ENCODE peak calls at places on chromosomes 11 and 22, in eight cellular contexts. F, S, G, B, C, I, T and P are unnamed samples.
A peak's percentile ranks its signal among the peaks of the same experiment; 100 is the strongest.

GRCh38 chr11:57203359-57203758 is 21.6 kb downstream of the LRRC55 start:
- DNase-seq in F (no peak), S (no peak), G (no peak), B (no peak), C (peak; percentile 23), I (no peak), T (peak; percentile 48), P (peak; percentile 90)

GRCh38 chr11:2074266-2074825 is 64.8 kb downstream of the IGF2 start:
- DNase-seq in F (peak; percentile 86), S (no peak), G (no peak), B (no peak), C (peak; percentile 87), I (no peak), T (no peak), P (no peak)

GRCh38 chr11:22432331-22433065 is 94.3 kb downstream of the SLC17A6 start:
- DNase-seq in F (peak; percentile 60), S (no peak), G (peak; percentile 57), B (no peak), C (peak; percentile 92), I (no peak), T (peak; percentile 24), P (no peak)

GRCh38 chr22:45154383-45154782 is 9.3 kb upstream of the NUP50 start:
- DNase-seq in F (no peak), S (no peak), G (peak; percentile 48), B (no peak), C (no peak), I (no peak), T (peak; percentile 67), P (no peak)

GRCh38 chr11:65486570-65487466 is 12.0 kb upstream of the MALAT1 start:
- DNase-seq in F (no peak), S (no peak), G (no peak), B (no peak), C (no peak), I (no peak), T (no peak), P (peak; percentile 64)

GRCh38 chr22:37484115-37485005 is 1.8 kb downstream of the MFNG start:
- DNase-seq in F (peak; percentile 70), S (peak; percentile 71), G (no peak), B (peak; percentile 89), C (no peak), I (no peak), T (no peak), P (peak; percentile 83)

GRCh38 chr22:19892249-19892879 is 37.7 kb upstream of the GNB1L start:
- DNase-seq in F (peak; percentile 88), S (no peak), G (peak; percentile 26), B (peak; percentile 72), C (no peak), I (no peak), T (peak; percentile 53), P (no peak)

GRCh38 chr11:1750481-1750839 is at the start of gene IFITM10:
- DNase-seq in F (peak; percentile 88), S (no peak), G (no peak), B (no peak), C (peak; percentile 50), I (no peak), T (no peak), P (no peak)

GRCh38 chr11:102226702-102227101 is 90.6 kb upstream of the BIRC3 start:
- DNase-seq in F (no peak), S (no peak), G (peak; percentile 94), B (no peak), C (no peak), I (no peak), T (peak; percentile 88), P (no peak)

GRCh38 chr11:46380340-46381045 is 976 bp upstream of the MDK start:
- DNase-seq in F (peak; percentile 99), S (peak; percentile 14), G (no peak), B (peak; percentile 27), C (peak; percentile 90), I (no peak), T (no peak), P (peak; percentile 85)

GRCh38 chr11:91075032-91075695 is 852.3 kb upstream of the CHORDC1 start:
- DNase-seq in F (no peak), S (no peak), G (no peak), B (no peak), C (no peak), I (no peak), T (no peak), P (no peak)

GRCh38 chr11:114058871-114059277 is 637 bp upstream of the ZBTB16 start:
- DNase-seq in F (no peak), S (no peak), G (no peak), B (peak; percentile 7), C (peak; percentile 57), I (no peak), T (no peak), P (peak; percentile 82)

GRCh38 chr11:12846766-12847615 is 162.1 kb upstream of the RASSF10 start:
- DNase-seq in F (no peak), S (no peak), G (no peak), B (no peak), C (no peak), I (no peak), T (no peak), P (no peak)

GRCh38 chr11:123111465-123111864 is 49.5 kb upstream of the HSPA8 start:
- DNase-seq in F (peak; percentile 73), S (no peak), G (peak; percentile 46), B (peak; percentile 39), C (peak; percentile 91), I (no peak), T (peak; percentile 65), P (no peak)

GRCh38 chr11:126601136-126601535 is 245.7 kb downstream of the ST3GAL4 start:
- DNase-seq in F (peak; percentile 29), S (no peak), G (no peak), B (no peak), C (no peak), I (no peak), T (no peak), P (no peak)

GRCh38 chr11:134158023-134158422 is 65.7 kb downstream of the NCAPD3 start:
- DNase-seq in F (no peak), S (no peak), G (no peak), B (no peak), C (no peak), I (no peak), T (no peak), P (no peak)

GRCh38 chr11:133801356-133801755 is 44.0 kb downstream of the SPATA19 start:
- DNase-seq in F (no peak), S (no peak), G (no peak), B (no peak), C (no peak), I (no peak), T (no peak), P (no peak)

GRCh38 chr11:44974402-44975000 is 23.8 kb upstream of the TP53I11 start:
- DNase-seq in F (no peak), S (no peak), G (no peak), B (no peak), C (no peak), I (no peak), T (no peak), P (no peak)

GRCh38 chr11:44977493-44977984 is 26.9 kb upstream of the TP53I11 start:
- DNase-seq in F (peak; percentile 82), S (no peak), G (peak; percentile 29), B (no peak), C (peak; percentile 53), I (no peak), T (peak; percentile 14), P (no peak)

GRCh38 chr11:44978961-44979331 is 28.3 kb upstream of the TP53I11 start:
- DNase-seq in F (no peak), S (no peak), G (no peak), B (no peak), C (no peak), I (no peak), T (no peak), P (no peak)

GRCh38 chr11:44978279-44978960 is 27.7 kb upstream of the TP53I11 start:
- DNase-seq in F (no peak), S (no peak), G (no peak), B (no peak), C (no peak), I (no peak), T (no peak), P (no peak)

GRCh38 chr11:44976576-44976975 is 25.9 kb upstream of the TP53I11 start:
- DNase-seq in F (no peak), S (no peak), G (no peak), B (no peak), C (no peak), I (no peak), T (no peak), P (no peak)
- H3K27me3 ChIP-seq in F (no peaks in the 10 kb centered on the region), S (no peaks in the 10 kb centered on the region), G (peaks cover 5% of the 10 kb centered on the region), B (no peaks in the 10 kb centered on the region), C (no peaks in the 10 kb centered on the region), I (peaks cover 1% of the 10 kb centered on the region), T (peaks cover 19% of the 10 kb centered on the region), P (no peaks in the 10 kb centered on the region)

DNA sequence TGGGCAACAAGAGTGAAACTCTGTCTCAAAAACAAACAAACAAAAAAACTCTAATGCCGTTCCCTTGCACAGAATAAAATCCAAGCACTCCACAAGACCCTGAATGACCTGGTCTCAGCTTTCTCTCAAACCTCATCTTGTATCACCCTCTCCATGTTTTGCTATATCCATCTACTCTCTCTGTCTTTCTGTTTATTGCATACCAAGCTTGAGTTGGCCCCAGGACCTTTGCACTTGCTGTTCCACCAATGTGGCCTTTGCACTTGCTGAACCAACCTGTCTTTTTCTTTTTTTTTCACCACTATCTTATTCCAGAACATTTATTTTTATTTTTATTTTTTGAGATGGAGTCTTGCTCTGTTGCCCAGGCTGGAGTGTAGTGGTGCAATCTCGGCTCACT is 2.0 kb upstream of the L3MBTL2 start:
- DNase-seq in F (no peak), S (no peak), G (no peak), B (no peak), C (no peak), I (no peak), T (no peak), P (no peak)
- H3K27me3 ChIP-seq in F (peaks cover 17% of the 10 kb centered on the region), S (no peaks in the 10 kb centered on the region), G (no peaks in the 10 kb centered on the region), B (no peaks in the 10 kb centered on the region), C (peaks cover 15% of the 10 kb centered on the region), I (no peaks in the 10 kb centered on the region), T (no peaks in the 10 kb centered on the region), P (no peaks in the 10 kb centered on the region)

GRCh38 chr11:58616594-58616993 is 5.9 kb upstream of the CNTF start:
- DNase-seq in F (no peak), S (no peak), G (peak; percentile 93), B (no peak), C (no peak), I (peak; percentile 71), T (peak; percentile 95), P (peak; percentile 73)
- H3K27me3 ChIP-seq in F (no peaks in the 10 kb centered on the region), S (no peaks in the 10 kb centered on the region), G (no peaks in the 10 kb centered on the region), B (no peaks in the 10 kb centered on the region), C (no peaks in the 10 kb centered on the region), I (no peaks in the 10 kb centered on the region), T (no peaks in the 10 kb centered on the region), P (no peaks in the 10 kb centered on the region)

GRCh38 chr11:69816671-69817070 is 2.5 kb downstream of the FGF3 start:
- DNase-seq in F (peak; percentile 74), S (no peak), G (no peak), B (no peak), C (peak; percentile 28), I (no peak), T (no peak), P (no peak)

GRCh38 chr11:69818243-69819108 is 740 bp downstream of the FGF3 start:
- DNase-seq in F (peak; percentile 83), S (no peak), G (no peak), B (no peak), C (peak; percentile 48), I (no peak), T (no peak), P (no peak)

GRCh38 chr11:69815973-69816372 is 3.2 kb downstream of the FGF3 start:
- DNase-seq in F (peak; percentile 65), S (no peak), G (no peak), B (no peak), C (no peak), I (no peak), T (no peak), P (no peak)

GRCh38 chr11:69819109-69819490 is at the start of gene FGF3:
- DNase-seq in F (peak; percentile 80), S (no peak), G (no peak), B (no peak), C (peak; percentile 38), I (no peak), T (no peak), P (no peak)

GRCh38 chr11:69817265-69818236 is 1.7 kb downstream of the FGF3 start:
- DNase-seq in F (peak; percentile 88), S (no peak), G (no peak), B (no peak), C (peak; percentile 56), I (no peak), T (no peak), P (no peak)
- H3K27me3 ChIP-seq in F (peaks cover 72% of the 10 kb centered on the region), S (peaks cover 13% of the 10 kb centered on the region), G (peaks cover 53% of the 10 kb centered on the region), B (peaks cover 6% of the 10 kb centered on the region), C (peaks cover 78% of the 10 kb centered on the region), I (peaks cover 44% of the 10 kb centered on the region), T (peaks cover 69% of the 10 kb centered on the region), P (peaks cover 30% of the 10 kb centered on the region)